ENCODE peak calls at places on chromosomes 1 and 21, in ten cellular contexts. One of them, this sample, is unnamed.

GRCh38 chr1:161020573-161021167 is at the start of gene F11R:
- DNase-seq in SJSA1: peak; percentile 21
- DNase-seq in stomach: peak; percentile 60
- DNase-seq in CD8-positive, alpha-beta memory T cell: no peak
- DNase-seq in A549: peak; percentile 80
- DNase-seq in neuronal stem cell: peak; percentile 35
- DNase-seq in mammary epithelial cell: peak; percentile 87
- DNase-seq in fibroblast of lung: no peak
- DNase-seq in colonic mucosa: peak; percentile 77
- DNase-seq in pancreas: no peak
- DNase-seq in this sample: no peak

GRCh38 chr1:155938220-155938627 is 3.2 kb upstream of the RXFP4 start:
- DNase-seq in SJSA1: peak; percentile 52
- DNase-seq in fibroblast of lung: peak; percentile 77
- DNase-seq in mammary epithelial cell: peak; percentile 67
- DNase-seq in CD8-positive, alpha-beta memory T cell: peak; percentile 26
- DNase-seq in A549: peak; percentile 75
- DNase-seq in neuronal stem cell: peak; percentile 44
- DNase-seq in pancreas: peak; percentile 37
- DNase-seq in stomach: no peak
- DNase-seq in colonic mucosa: peak; percentile 60
- DNase-seq in this sample: no peak

GRCh38 chr21:16125274-16125673 is 395.5 kb downstream of the USP25 start:
- DNase-seq in stomach: no peak
- DNase-seq in SJSA1: no peak
- DNase-seq in neuronal stem cell: no peak
- DNase-seq in colonic mucosa: no peak
- DNase-seq in CD8-positive, alpha-beta memory T cell: no peak
- DNase-seq in A549: no peak
- DNase-seq in mammary epithelial cell: no peak
- DNase-seq in pancreas: no peak
- DNase-seq in fibroblast of lung: no peak
- DNase-seq in this sample: no peak

GRCh38 chr1:186894415-186894814 is 65.7 kb downstream of the PLA2G4A start:
- DNase-seq in A549: no peak
- DNase-seq in pancreas: no peak
- DNase-seq in CD8-positive, alpha-beta memory T cell: no peak
- DNase-seq in neuronal stem cell: no peak
- DNase-seq in colonic mucosa: no peak
- DNase-seq in stomach: no peak
- DNase-seq in SJSA1: no peak
- DNase-seq in mammary epithelial cell: no peak
- DNase-seq in fibroblast of lung: peak; percentile 9
- DNase-seq in this sample: no peak

GRCh38 chr1:90761781-90762589 is 44.9 kb upstream of the BARHL2 start:
- DNase-seq in pancreas: peak; percentile 53
- DNase-seq in CD8-positive, alpha-beta memory T cell: no peak
- DNase-seq in colonic mucosa: no peak
- DNase-seq in stomach: no peak
- DNase-seq in neuronal stem cell: no peak
- DNase-seq in fibroblast of lung: no peak
- DNase-seq in A549: no peak
- DNase-seq in mammary epithelial cell: peak; percentile 6
- DNase-seq in SJSA1: no peak
- DNase-seq in this sample: no peak

GRCh38 chr1:234537236-234537635 is 58.3 kb upstream of the TARBP1 start:
- DNase-seq in A549: no peak
- DNase-seq in colonic mucosa: no peak
- DNase-seq in CD8-positive, alpha-beta memory T cell: no peak
- DNase-seq in SJSA1: no peak
- DNase-seq in fibroblast of lung: no peak
- DNase-seq in mammary epithelial cell: no peak
- DNase-seq in pancreas: no peak
- DNase-seq in neuronal stem cell: no peak
- DNase-seq in stomach: no peak
- DNase-seq in this sample: no peak

GRCh38 chr1:98766241-98766640 is 104.7 kb downstream of the SNX7 start:
- DNase-seq in stomach: no peak
- DNase-seq in pancreas: no peak
- DNase-seq in mammary epithelial cell: no peak
- DNase-seq in fibroblast of lung: no peak
- DNase-seq in CD8-positive, alpha-beta memory T cell: no peak
- DNase-seq in A549: no peak
- DNase-seq in SJSA1: no peak
- DNase-seq in colonic mucosa: no peak
- DNase-seq in neuronal stem cell: no peak
- DNase-seq in this sample: no peak

GRCh38 chr1:85460555-85461088 is 4.3 kb downstream of the DDAH1 start:
- DNase-seq in CD8-positive, alpha-beta memory T cell: no peak
- DNase-seq in mammary epithelial cell: no peak
- DNase-seq in neuronal stem cell: no peak
- DNase-seq in stomach: peak; percentile 74
- DNase-seq in colonic mucosa: peak; percentile 79
- DNase-seq in pancreas: peak; percentile 71
- DNase-seq in A549: no peak
- DNase-seq in fibroblast of lung: no peak
- DNase-seq in SJSA1: no peak
- DNase-seq in this sample: no peak

DNA sequence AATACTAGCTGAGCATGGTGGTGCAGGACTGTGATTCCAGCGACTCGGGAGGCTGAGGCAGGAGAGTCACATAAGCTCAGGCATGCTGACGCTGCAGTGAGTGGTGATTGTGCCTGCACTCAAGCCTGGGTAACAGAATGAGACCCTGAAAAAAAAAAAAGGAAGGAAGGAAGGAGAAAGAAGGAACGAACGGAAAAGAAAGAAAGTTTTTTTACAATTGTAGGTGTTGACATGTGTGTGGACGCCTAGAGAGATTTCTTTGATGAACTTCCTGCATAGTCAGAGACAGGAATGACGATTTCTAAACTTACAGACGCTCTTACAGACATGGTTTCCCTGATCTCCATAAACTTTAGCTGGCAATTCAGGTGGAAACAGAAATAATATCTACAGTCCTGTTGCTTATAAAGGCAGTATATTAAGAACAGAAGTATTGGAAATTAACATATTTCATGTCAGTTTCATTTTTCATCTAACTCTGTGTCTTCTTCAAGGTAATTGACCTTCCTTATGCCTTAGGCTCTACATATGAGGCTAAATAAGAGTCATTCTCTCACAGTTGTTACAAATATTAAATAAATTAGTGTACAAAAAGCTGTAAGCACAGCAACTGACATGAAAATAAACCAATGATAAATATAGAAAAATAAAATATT is 4.1 kb downstream of the SAMSN1 start:
- DNase-seq in stomach: no peak
- DNase-seq in pancreas: no peak
- DNase-seq in colonic mucosa: no peak
- DNase-seq in mammary epithelial cell: no peak
- DNase-seq in SJSA1: no peak
- DNase-seq in CD8-positive, alpha-beta memory T cell: peak; percentile 46
- DNase-seq in fibroblast of lung: no peak
- DNase-seq in neuronal stem cell: no peak
- DNase-seq in A549: no peak
- DNase-seq in this sample: no peak
- H3K27ac ChIP-seq in stomach: no peak overlapping the region
- H3K27ac ChIP-seq in pancreas: no peak overlapping the region
- H3K27ac ChIP-seq in colonic mucosa: peak overlapping the region; percentile 23
- H3K27ac ChIP-seq in mammary epithelial cell: no peak overlapping the region
- H3K27ac ChIP-seq in SJSA1: no peak overlapping the region
- H3K27ac ChIP-seq in CD8-positive, alpha-beta memory T cell: peak overlapping the region; percentile 72
- H3K27ac ChIP-seq in fibroblast of lung: no peak overlapping the region
- H3K27ac ChIP-seq in neuronal stem cell: no peak overlapping the region
- H3K27ac ChIP-seq in A549: no peak overlapping the region
- H3K27ac ChIP-seq in this sample: peak overlapping the region; percentile 8

GRCh38 chr1:46757256-46757955 is 38.5 kb upstream of the EFCAB14 start:
- DNase-seq in neuronal stem cell: no peak
- DNase-seq in stomach: peak; percentile 85
- DNase-seq in mammary epithelial cell: peak; percentile 73
- DNase-seq in colonic mucosa: no peak
- DNase-seq in SJSA1: no peak
- DNase-seq in pancreas: peak; percentile 58
- DNase-seq in A549: no peak
- DNase-seq in CD8-positive, alpha-beta memory T cell: no peak
- DNase-seq in fibroblast of lung: no peak
- DNase-seq in this sample: no peak

GRCh38 chr1:46757956-46758304 is 39.0 kb upstream of the EFCAB14 start:
- DNase-seq in stomach: no peak
- DNase-seq in A549: no peak
- DNase-seq in colonic mucosa: no peak
- DNase-seq in fibroblast of lung: no peak
- DNase-seq in neuronal stem cell: no peak
- DNase-seq in SJSA1: no peak
- DNase-seq in pancreas: no peak
- DNase-seq in mammary epithelial cell: no peak
- DNase-seq in CD8-positive, alpha-beta memory T cell: no peak
- DNase-seq in this sample: no peak

GRCh38 chr1:46749921-46750404 is 31.0 kb upstream of the EFCAB14 start:
- DNase-seq in colonic mucosa: no peak
- DNase-seq in CD8-positive, alpha-beta memory T cell: no peak
- DNase-seq in pancreas: no peak
- DNase-seq in SJSA1: no peak
- DNase-seq in A549: no peak
- DNase-seq in stomach: no peak
- DNase-seq in mammary epithelial cell: peak; percentile 54
- DNase-seq in fibroblast of lung: no peak
- DNase-seq in neuronal stem cell: no peak
- DNase-seq in this sample: no peak

GRCh38 chr1:46753985-46754384 is 35.1 kb upstream of the EFCAB14 start:
- DNase-seq in mammary epithelial cell: no peak
- DNase-seq in colonic mucosa: no peak
- DNase-seq in A549: no peak
- DNase-seq in stomach: no peak
- DNase-seq in pancreas: no peak
- DNase-seq in SJSA1: no peak
- DNase-seq in CD8-positive, alpha-beta memory T cell: no peak
- DNase-seq in neuronal stem cell: no peak
- DNase-seq in fibroblast of lung: no peak
- DNase-seq in this sample: no peak

DNA sequence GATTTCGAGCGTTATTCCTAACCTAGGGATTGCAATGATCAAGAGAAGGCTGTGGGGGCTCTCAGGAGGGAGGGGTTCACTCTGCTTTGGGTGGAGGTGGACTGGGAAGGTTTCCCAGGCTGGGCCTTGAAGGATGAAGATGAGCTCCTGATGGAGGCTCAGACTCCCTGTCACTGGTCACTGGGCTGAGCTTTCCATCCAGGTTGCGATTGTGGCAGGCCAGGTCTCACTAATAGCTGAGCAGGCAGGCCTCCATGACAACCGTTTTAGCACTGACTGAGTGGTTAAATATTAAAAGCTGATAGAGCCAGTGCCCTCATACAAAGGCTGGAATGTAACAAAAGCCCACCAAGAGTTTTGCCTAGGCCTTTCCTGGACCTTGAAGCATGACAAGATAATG is 36.2 kb upstream of the EFCAB14 start:
- DNase-seq in pancreas: peak; percentile 21
- DNase-seq in mammary epithelial cell: no peak
- DNase-seq in fibroblast of lung: no peak
- DNase-seq in stomach: no peak
- DNase-seq in colonic mucosa: no peak
- DNase-seq in SJSA1: no peak
- DNase-seq in neuronal stem cell: no peak
- DNase-seq in A549: no peak
- DNase-seq in CD8-positive, alpha-beta memory T cell: no peak
- DNase-seq in this sample: no peak
- H3K27ac ChIP-seq in pancreas: no peak overlapping the region
- H3K27ac ChIP-seq in mammary epithelial cell: no peak overlapping the region
- H3K27ac ChIP-seq in fibroblast of lung: no peak overlapping the region
- H3K27ac ChIP-seq in stomach: peak overlapping the region; percentile 34
- H3K27ac ChIP-seq in colonic mucosa: no peak overlapping the region
- H3K27ac ChIP-seq in SJSA1: no peak overlapping the region
- H3K27ac ChIP-seq in neuronal stem cell: no peak overlapping the region
- H3K27ac ChIP-seq in A549: no peak overlapping the region
- H3K27ac ChIP-seq in CD8-positive, alpha-beta memory T cell: no peak overlapping the region
- H3K27ac ChIP-seq in this sample: no peak overlapping the region

DNA sequence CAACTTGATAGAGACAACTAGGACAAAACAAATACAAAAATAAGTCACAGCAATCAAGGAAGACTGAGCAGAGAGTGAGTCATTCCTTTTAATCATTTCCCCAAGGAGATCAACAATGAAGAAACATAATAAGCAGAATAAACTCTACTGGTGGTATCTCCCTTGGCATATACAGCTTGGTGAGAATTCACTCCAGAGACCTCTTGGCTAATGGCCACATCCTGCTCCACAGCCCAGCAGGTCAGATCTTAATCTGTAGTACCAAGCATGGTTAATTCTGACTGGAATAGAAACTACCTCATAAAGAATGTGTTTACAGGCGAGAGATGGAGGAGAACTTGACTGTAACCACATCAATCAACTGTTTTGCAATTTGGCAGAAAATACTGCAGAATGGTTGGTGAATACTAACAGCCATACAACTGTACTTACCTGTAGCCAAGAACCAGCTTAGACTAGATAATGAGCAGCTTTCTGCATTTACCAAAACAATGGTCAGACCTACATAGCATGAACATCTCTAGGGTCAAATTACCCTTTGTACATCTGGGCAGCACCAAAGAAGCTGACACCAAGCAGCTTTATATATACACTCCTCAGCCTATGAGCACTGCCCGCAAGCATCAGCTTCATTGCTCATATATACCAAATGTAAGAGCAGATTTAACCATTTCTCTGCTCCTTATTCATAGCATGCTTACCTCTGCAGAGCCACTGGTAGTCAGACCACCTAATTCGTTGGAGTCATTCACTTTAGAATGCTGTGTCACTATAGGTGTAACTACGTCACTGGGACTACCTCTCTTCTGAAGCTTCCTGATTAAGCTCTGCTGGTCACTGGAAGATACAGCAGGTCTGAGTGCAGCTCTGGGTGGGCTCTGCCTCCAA is 51.0 kb downstream of the KIAA0319L start:
- DNase-seq in A549: no peak
- DNase-seq in colonic mucosa: no peak
- DNase-seq in CD8-positive, alpha-beta memory T cell: peak; percentile 71
- DNase-seq in SJSA1: peak; percentile 93
- DNase-seq in mammary epithelial cell: peak; percentile 90
- DNase-seq in neuronal stem cell: no peak
- DNase-seq in stomach: peak; percentile 43
- DNase-seq in fibroblast of lung: peak; percentile 81
- DNase-seq in pancreas: peak; percentile 29
- DNase-seq in this sample: no peak
- H3K27ac ChIP-seq in A549: no peak overlapping the region
- H3K27ac ChIP-seq in colonic mucosa: peak overlapping the region; percentile 44
- H3K27ac ChIP-seq in CD8-positive, alpha-beta memory T cell: peak overlapping the region; percentile 48
- H3K27ac ChIP-seq in SJSA1: peak overlapping the region; percentile 33
- H3K27ac ChIP-seq in mammary epithelial cell: no peak overlapping the region
- H3K27ac ChIP-seq in neuronal stem cell: no peak overlapping the region
- H3K27ac ChIP-seq in stomach: no peak overlapping the region
- H3K27ac ChIP-seq in fibroblast of lung: no peak overlapping the region
- H3K27ac ChIP-seq in pancreas: no peak overlapping the region
- H3K27ac ChIP-seq in this sample: no peak overlapping the region

DNA sequence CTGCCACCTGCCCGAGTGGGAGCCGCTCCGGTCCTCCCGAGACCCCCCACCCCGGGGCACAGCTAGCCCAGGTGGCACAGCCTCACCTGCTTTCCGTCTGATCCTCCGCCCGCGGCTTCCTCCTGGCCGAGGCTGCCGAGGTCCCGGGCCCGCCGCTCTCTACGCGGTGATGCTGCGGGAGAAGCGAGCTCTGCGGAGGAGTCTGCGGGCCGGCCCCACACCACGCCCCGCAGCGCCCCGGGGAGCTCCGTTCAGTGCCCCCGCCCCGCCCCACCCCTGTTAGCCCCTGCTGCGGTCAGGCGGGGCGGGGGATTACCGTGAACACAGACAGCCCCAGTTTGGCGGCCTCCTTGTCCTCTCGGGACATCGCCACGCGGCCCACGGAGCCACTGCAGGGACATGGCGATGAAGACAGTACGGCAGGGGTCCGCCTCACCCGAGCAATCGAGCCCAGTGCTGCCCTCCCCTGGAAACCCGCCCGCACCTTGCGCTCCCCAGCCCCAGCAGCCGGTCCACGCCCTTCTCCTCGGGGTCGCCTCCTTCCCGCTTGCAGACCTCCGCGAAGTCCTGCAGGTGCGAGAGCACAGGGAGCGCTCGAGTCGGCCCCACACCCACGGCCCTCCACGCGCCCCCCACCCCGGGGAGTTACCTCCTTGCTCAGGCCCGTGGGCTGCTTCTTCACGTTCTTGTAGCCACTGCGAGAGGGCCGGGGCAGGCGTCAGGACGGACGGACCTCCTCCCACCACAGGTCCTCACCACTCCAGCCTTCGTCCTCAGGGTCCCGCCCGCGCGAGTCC is 933 bp downstream of the C1orf35 start:
- DNase-seq in pancreas: peak; percentile 61
- DNase-seq in A549: peak; percentile 76
- DNase-seq in neuronal stem cell: no peak
- DNase-seq in fibroblast of lung: no peak
- DNase-seq in stomach: peak; percentile 53
- DNase-seq in SJSA1: peak; percentile 54
- DNase-seq in CD8-positive, alpha-beta memory T cell: peak; percentile 57
- DNase-seq in colonic mucosa: peak; percentile 56
- DNase-seq in mammary epithelial cell: peak; percentile 35
- DNase-seq in this sample: no peak
- H3K27ac ChIP-seq in pancreas: peak overlapping the region; percentile 81
- H3K27ac ChIP-seq in A549: peak overlapping the region; percentile 85
- H3K27ac ChIP-seq in neuronal stem cell: no peak overlapping the region
- H3K27ac ChIP-seq in fibroblast of lung: no peak overlapping the region
- H3K27ac ChIP-seq in stomach: peak overlapping the region; percentile 96
- H3K27ac ChIP-seq in SJSA1: no peak overlapping the region
- H3K27ac ChIP-seq in CD8-positive, alpha-beta memory T cell: peak overlapping the region; percentile 85
- H3K27ac ChIP-seq in colonic mucosa: peak overlapping the region; percentile 96
- H3K27ac ChIP-seq in mammary epithelial cell: no peak overlapping the region
- H3K27ac ChIP-seq in this sample: no peak overlapping the region